ENCODE peak calls at places on chromosome 22, in nine cellular contexts. Q is H9, X is left ventricle myocardium inferior, S is astrocyte, V is body of pancreas, P is A549, T is gastrocnemius medialis, E is RWPE2, N is heart right ventricle. U is an unnamed sample.
A peak's percentile ranks its signal among the peaks of the same experiment; 100 is the strongest.

GRCh38 chr22:41571786-41572185 is 11.0 kb downstream of the CSDC2 start:
- DNase-seq in N (no peak), E (no peak), X (no peak), S (no peak), T (no peak), V (no peak), P (no peak), Q (no peak), U (no peak)

GRCh38 chr22:22520667-22521602 is 865 bp upstream of the ZNF280A start:
- DNase-seq in N (no peak), V (no peak), S (no peak), E (no peak), T (no peak), Q (no peak), X (no peak), P (no peak), U (no peak)

GRCh38 chr22:37639070-37639760 is at the start of gene SH3BP1:
- DNase-seq in X (peak; percentile 68), S (no peak), Q (peak; percentile 88), N (peak; percentile 70), P (no peak), T (no peak), E (peak; percentile 68), V (peak; percentile 37), U (peak; percentile 46)

GRCh38 chr22:27063841-27064240 is 406.5 kb downstream of the MIAT start:
- DNase-seq in S (no peak), P (no peak), T (no peak), Q (no peak), X (no peak), E (no peak), N (no peak), V (no peak), U (no peak)

GRCh38 chr22:28442951-28443876 is 236.4 kb downstream of the TTC28 start:
- DNase-seq in P (no peak), T (peak; percentile 70), X (peak; percentile 60), N (peak; percentile 55), Q (peak; percentile 79), V (peak; percentile 71), S (peak; percentile 72), E (peak; percentile 52), U (peak; percentile 52)

GRCh38 chr22:50303848-50304527 is 3.5 kb downstream of the PLXNB2 start:
- DNase-seq in P (peak; percentile 58), V (peak; percentile 73), E (no peak), X (no peak), N (peak; percentile 51), S (no peak), Q (peak; percentile 77), T (peak; percentile 24), U (no peak)

GRCh38 chr22:50485221-50486131 is 1.2 kb upstream of the MIOX start:
- DNase-seq in T (no peak), S (no peak), P (no peak), V (peak; percentile 93), X (no peak), E (no peak), N (no peak), Q (no peak), U (no peak)

GRCh38 chr22:37173709-37174108 is 14.3 kb downstream of the C1QTNF6 start:
- DNase-seq in S (no peak), T (peak; percentile 66), E (peak; percentile 30), P (no peak), V (no peak), Q (no peak), N (no peak), X (peak; percentile 47), U (no peak)

GRCh38 chr22:29040385-29041275 is 21.0 kb downstream of the C22orf31 start:
- DNase-seq in X (no peak), Q (peak; percentile 62), P (peak; percentile 77), E (no peak), N (peak; percentile 29), V (peak; percentile 83), S (peak; percentile 80), T (peak; percentile 41), U (peak; percentile 64)

GRCh38 chr22:29136715-29137700 is 64.2 kb downstream of the KREMEN1 start:
- DNase-seq in E (no peak), S (no peak), P (no peak), Q (no peak), V (no peak), X (no peak), T (peak; percentile 26), N (no peak), U (no peak)

GRCh38 chr22:49494555-49494954 is 333.1 kb downstream of the BRD1 start:
- DNase-seq in N (no peak), P (no peak), E (no peak), V (no peak), T (no peak), S (no peak), X (no peak), Q (no peak), U (no peak)

GRCh38 chr22:49638788-49639187 is 188.9 kb downstream of the BRD1 start:
- DNase-seq in V (no peak), E (no peak), S (peak; percentile 25), N (no peak), T (no peak), X (no peak), P (no peak), Q (no peak), U (no peak)

GRCh38 chr22:22849640-22850610 is 37.7 kb upstream of the IGLL5 start:
- DNase-seq in P (no peak), V (no peak), S (no peak), X (no peak), T (no peak), Q (no peak), E (no peak), N (no peak), U (no peak)

GRCh38 chr22:43110927-43111623 is 525 bp downstream of the BIK start:
- DNase-seq in N (peak; percentile 33), P (no peak), E (no peak), T (no peak), Q (no peak), X (no peak), S (no peak), V (peak; percentile 68), U (peak; percentile 49)

GRCh38 chr22:43116932-43117331 is 6.4 kb downstream of the BIK start:
- DNase-seq in S (no peak), E (no peak), X (no peak), N (no peak), P (no peak), T (no peak), Q (no peak), V (no peak), U (no peak)

GRCh38 chr22:43114958-43115357 is 4.4 kb downstream of the BIK start:
- DNase-seq in E (no peak), N (no peak), P (no peak), X (no peak), S (no peak), V (peak; percentile 84), Q (no peak), T (no peak), U (no peak)

GRCh38 chr22:43110444-43110926 is at the start of gene BIK:
- DNase-seq in P (peak; percentile 41), X (peak; percentile 39), Q (peak; percentile 75), V (peak; percentile 66), T (no peak), E (no peak), S (no peak), N (peak; percentile 38), U (peak; percentile 27)

DNA sequence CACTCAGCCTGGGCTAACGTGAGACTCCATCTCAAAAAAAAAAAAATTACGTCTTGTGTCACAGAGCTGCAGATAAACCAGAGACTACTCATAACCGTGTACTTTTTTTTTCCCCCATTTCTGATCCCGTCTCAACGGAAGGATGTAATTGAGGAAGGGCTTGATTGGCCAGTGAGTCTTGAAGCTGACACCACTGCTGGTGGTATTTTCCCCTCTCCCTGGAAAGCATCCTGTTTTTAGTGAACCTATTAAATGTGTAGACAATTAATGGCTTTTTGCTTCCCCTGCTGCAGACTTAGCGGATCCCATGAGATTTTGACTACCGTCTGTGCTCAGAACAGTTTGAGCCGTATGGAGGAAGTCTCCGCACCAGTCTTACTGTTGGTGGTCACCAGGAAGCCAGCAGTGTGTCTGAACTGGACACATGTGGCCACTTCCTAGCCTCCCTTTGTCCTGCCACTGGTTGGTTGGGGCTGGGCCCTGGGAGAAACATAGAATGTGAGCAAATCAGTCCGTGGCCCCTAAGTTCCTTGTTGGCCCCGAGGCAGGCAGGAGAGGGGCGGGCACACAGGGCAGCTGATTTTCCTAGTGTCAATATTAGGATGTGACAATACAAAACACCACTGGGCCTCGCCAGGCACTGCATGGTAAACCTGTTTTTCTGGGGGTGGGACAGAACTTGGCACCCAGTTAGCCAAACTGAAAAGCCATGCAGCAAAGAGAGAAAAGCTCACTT is 3.1 kb downstream of the BIK start:
- DNase-seq in S (no peak), V (peak; percentile 71), Q (no peak), P (no peak), N (no peak), X (no peak), E (no peak), T (no peak), U (no peak)
- H3K4me1 ChIP-seq in S (peaks cover 7% of the 10 kb centered on the region), V (peaks cover 40% of the 10 kb centered on the region), Q (peaks cover 4% of the 10 kb centered on the region), P (peaks cover 2% of the 10 kb centered on the region), N (peaks cover 19% of the 10 kb centered on the region), X (peaks cover 19% of the 10 kb centered on the region), E (no peaks in the 10 kb centered on the region), T (no peaks in the 10 kb centered on the region), U (no peaks in the 10 kb centered on the region)

DNA sequence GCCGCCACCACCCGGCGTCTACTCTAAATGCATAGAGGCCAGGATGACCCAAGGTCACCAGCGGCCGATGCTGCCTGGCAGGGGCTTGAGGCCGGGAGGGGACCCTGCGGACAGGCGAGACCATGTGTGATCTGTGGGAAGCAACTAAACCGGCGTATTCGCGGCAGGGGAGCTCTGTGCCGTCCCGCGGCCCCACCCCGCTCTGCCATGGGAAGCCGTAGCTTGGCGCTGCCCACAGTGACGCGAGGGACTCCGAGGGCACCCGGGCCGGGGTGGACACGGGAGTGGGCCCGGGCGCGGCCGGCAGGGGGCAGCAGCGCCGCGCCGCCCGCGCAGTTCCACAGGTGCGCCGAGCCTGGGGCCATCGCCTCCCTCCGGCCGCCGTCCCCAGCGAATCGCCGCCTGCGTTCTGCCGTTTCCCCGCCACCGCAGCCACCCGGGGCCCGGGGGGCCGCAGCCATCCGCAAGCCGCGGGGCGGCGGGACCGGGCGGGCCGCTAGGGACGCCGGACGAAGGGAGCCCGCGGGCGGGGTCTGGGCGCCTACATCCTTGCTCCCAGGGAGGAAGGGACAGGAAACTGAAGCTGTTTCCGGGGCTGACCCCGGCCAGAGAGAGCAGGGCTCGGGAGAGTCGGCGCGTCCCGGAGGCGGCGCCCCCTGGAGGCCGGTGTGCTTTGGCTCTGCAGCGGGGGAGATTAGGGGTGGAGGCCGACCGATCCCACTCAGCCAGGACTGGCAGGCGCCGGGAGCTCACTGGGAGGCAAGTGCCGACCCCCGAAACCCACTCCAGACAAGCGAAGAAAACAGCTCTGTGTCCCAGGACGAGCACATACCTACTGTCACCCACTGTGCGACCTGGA is 12.5 kb upstream of the HDHD5 start:
- DNase-seq in T (peak; percentile 87), N (peak; percentile 95), V (peak; percentile 91), Q (peak; percentile 94), S (peak; percentile 75), X (peak; percentile 92), E (peak; percentile 82), P (peak; percentile 84), U (peak; percentile 73)
- H3K27ac ChIP-seq in T (peak overlapping the region; percentile 96), N (peak overlapping the region; percentile 93), V (peak overlapping the region; percentile 93), Q (no peak overlapping the region), S (peak overlapping the region; percentile 76), X (peak overlapping the region; percentile 99), E (peak overlapping the region; percentile 39), P (peak overlapping the region; percentile 97), U (peak overlapping the region; percentile 66)

GRCh38 chr22:38740116-38740723 is 15.6 kb downstream of the SUN2 start:
- DNase-seq in X (no peak), T (no peak), Q (no peak), P (no peak), E (no peak), S (no peak), N (no peak), V (no peak), U (no peak)
- H3K4me1 ChIP-seq in X (peaks cover 28% of the 10 kb centered on the region), T (peaks cover 19% of the 10 kb centered on the region), Q (no peaks in the 10 kb centered on the region), P (no peaks in the 10 kb centered on the region), E (no peaks in the 10 kb centered on the region), S (peaks cover 3% of the 10 kb centered on the region), N (no peaks in the 10 kb centered on the region), V (peaks cover 9% of the 10 kb centered on the region), U (peaks cover 33% of the 10 kb centered on the region)

GRCh38 chr22:24952837-24953293 is 349 bp downstream of the KIAA1671 start:
- DNase-seq in E (peak; percentile 75), T (peak; percentile 29), X (peak; percentile 41), V (peak; percentile 65), Q (peak; percentile 81), P (peak; percentile 67), N (peak; percentile 52), S (peak; percentile 31), U (no peak)
- H3K27ac ChIP-seq in E (peak overlapping the region; percentile 89), T (peak overlapping the region; percentile 68), X (peak overlapping the region; percentile 88), V (peak overlapping the region; percentile 89), Q (no peak overlapping the region), P (peak overlapping the region; percentile 89), N (peak overlapping the region; percentile 84), S (no peak overlapping the region), U (no peak overlapping the region)

U was measured in naive thymus-derived CD4-positive, alpha-beta T cell.